ENCODE peak calls at places on chromosomes 1 and 21, in six cellular contexts. L, P, J, A, R and X are unnamed samples.

GRCh38 chr1:231541842-231542241 is 13.4 kb downstream of the TSNAX start:
- DNase-seq in L (no peak), P (no peak), J (no peak), A (no peak), R (no peak), X (no peak)

GRCh38 chr1:8477199-8477982 is 159.5 kb downstream of the SLC45A1 start:
- DNase-seq in L (no peak), P (peak; percentile 58), J (no peak), A (no peak), R (no peak), X (no peak)

GRCh38 chr1:15390667-15391066 is 19.0 kb upstream of the EFHD2 start:
- DNase-seq in L (no peak), P (no peak), J (no peak), A (no peak), R (no peak), X (no peak)

GRCh38 chr1:53001128-53001527 is 60.9 kb upstream of the PODN start:
- DNase-seq in L (no peak), P (no peak), J (no peak), A (no peak), R (no peak), X (no peak)

GRCh38 chr21:34886554-34887385 is 162.3 kb downstream of the RUNX1 start:
- DNase-seq in L (no peak), P (peak; percentile 50), J (no peak), A (peak; percentile 39), R (no peak), X (no peak)

GRCh38 chr1:60573726-60574409 is 500.3 kb upstream of the C1orf87 start:
- DNase-seq in L (peak; percentile 6), P (peak; percentile 3), J (no peak), A (no peak), R (no peak), X (peak; percentile 27)

GRCh38 chr1:205676597-205676996 is 3.7 kb downstream of the SLC45A3 start:
- DNase-seq in L (no peak), P (no peak), J (peak; percentile 85), A (no peak), R (no peak), X (no peak)

GRCh38 chr1:41407666-41408252 is 46.5 kb downstream of the FOXO6 start:
- DNase-seq in L (no peak), P (no peak), J (no peak), A (no peak), R (no peak), X (no peak)

GRCh38 chr1:65773391-65773790 is 19.3 kb upstream of the PDE4B start:
- DNase-seq in L (no peak), P (no peak), J (no peak), A (no peak), R (no peak), X (no peak)

GRCh38 chr1:19799233-19799876 is 361 bp downstream of the TMCO4 start:
- DNase-seq in L (no peak), P (peak; percentile 89), J (no peak), A (no peak), R (no peak), X (no peak)

GRCh38 chr1:244545511-244545910 is 84.4 kb downstream of the CATSPERE start:
- DNase-seq in L (no peak), P (no peak), J (no peak), A (no peak), R (no peak), X (no peak)

GRCh38 chr1:1082239-1083180 is 8.4 kb upstream of the RNF223 start:
- DNase-seq in L (no peak), P (no peak), J (no peak), A (no peak), R (no peak), X (no peak)

GRCh38 chr1:20729990-20730689 is 2.4 kb downstream of the SH2D5 start:
- DNase-seq in L (no peak), P (no peak), J (no peak), A (no peak), R (peak; percentile 23), X (no peak)

GRCh38 chr1:29282924-29283803 is 46.8 kb downstream of the PTPRU start:
- DNase-seq in L (no peak), P (peak; percentile 56), J (no peak), A (no peak), R (peak; percentile 67), X (peak; percentile 74)

GRCh38 chr1:7050751-7051665 is 265.8 kb downstream of the CAMTA1 start:
- DNase-seq in L (no peak), P (no peak), J (peak; percentile 54), A (peak; percentile 3), R (no peak), X (no peak)

GRCh38 chr21:34501716-34502115 is 10.3 kb downstream of the KCNE1 start:
- DNase-seq in L (no peak), P (no peak), J (no peak), A (no peak), R (no peak), X (no peak)

GRCh38 chr1:227219715-227220292 is 98.5 kb downstream of the CDC42BPA start:
- DNase-seq in L (no peak), P (no peak), J (no peak), A (peak; percentile 0), R (no peak), X (no peak)

GRCh38 chr1:41359211-41360073 is 1.8 kb upstream of the FOXO6 start:
- DNase-seq in L (no peak), P (peak; percentile 80), J (no peak), A (no peak), R (no peak), X (no peak)

GRCh38 chr1:63592536-63593302 is 492 bp upstream of the PGM1 start:
- DNase-seq in L (no peak), P (no peak), J (peak; percentile 45), A (no peak), R (no peak), X (no peak)

GRCh38 chr1:10685851-10686403 is 110.5 kb downstream of the CASZ1 start:
- DNase-seq in L (no peak), P (peak; percentile 60), J (no peak), A (peak; percentile 21), R (no peak), X (no peak)

GRCh38 chr1:172874950-172875349 is 175.8 kb downstream of the TNFSF18 start:
- DNase-seq in L (no peak), P (no peak), J (no peak), A (no peak), R (no peak), X (no peak)

GRCh38 chr1:214967865-214968575 is 114.5 kb upstream of the KCNK2 start:
- DNase-seq in L (no peak), P (peak; percentile 48), J (no peak), A (no peak), R (no peak), X (no peak)

GRCh38 chr1:27341525-27342252 is at the start of gene SYTL1:
- DNase-seq in L (no peak), P (peak; percentile 76), J (no peak), A (peak; percentile 59), R (peak; percentile 83), X (peak; percentile 63)

GRCh38 chr1:225962440-225962975 is 21.5 kb upstream of the LEFTY2 start:
- DNase-seq in L (no peak), P (peak; percentile 41), J (no peak), A (peak; percentile 17), R (peak; percentile 82), X (no peak)

GRCh38 chr1:41423511-41424191 is 60.8 kb downstream of the EDN2 start:
- DNase-seq in L (no peak), P (no peak), J (no peak), A (peak; percentile 27), R (no peak), X (no peak)

GRCh38 chr1:69569281-69569970 is 1.7 kb downstream of the LRRC7 start:
- DNase-seq in L (no peak), P (peak; percentile 2), J (peak; percentile 20), A (peak; percentile 39), R (peak; percentile 4), X (no peak)

GRCh38 chr1:36125129-36125991 is at the start of gene COL8A2:
- DNase-seq in L (no peak), P (peak; percentile 80), J (no peak), A (no peak), R (no peak), X (no peak)

GRCh38 chr1:17596651-17597509 is 57.4 kb downstream of the ARHGEF10L start:
- DNase-seq in L (no peak), P (no peak), J (no peak), A (peak; percentile 87), R (no peak), X (no peak)

GRCh38 chr1:24277420-24278169 is 41.6 kb upstream of the GRHL3 start:
- DNase-seq in L (no peak), P (peak; percentile 65), J (no peak), A (peak; percentile 2), R (peak; percentile 50), X (no peak)

GRCh38 chr1:41846595-41846994 is 72.1 kb downstream of the HIVEP3 start:
- DNase-seq in L (no peak), P (peak; percentile 47), J (no peak), A (no peak), R (no peak), X (no peak)

GRCh38 chr21:34129971-34130597 is 56.7 kb downstream of the MRPS6 start:
- DNase-seq in L (no peak), P (peak; percentile 40), J (no peak), A (peak; percentile 65), R (no peak), X (no peak)

GRCh38 chr1:30526652-30527345 is 196.6 kb downstream of the MATN1 start:
- DNase-seq in L (no peak), P (no peak), J (no peak), A (no peak), R (no peak), X (no peak)